ENCODE peak calls at places on chromosome 1, in four cellular contexts. S is OCI-M1, G is left colon, F is astrocyte. X is an unnamed sample.

GRCh38 chr1:25711555-25712298 is 88.3 kb upstream of the SELENON start:
- DNase-seq in F (peak; percentile 41), S (no peak), G (peak; percentile 35), X (peak; percentile 1)

GRCh38 chr1:25657786-25658760 is 41.5 kb downstream of the MAN1C1 start:
- DNase-seq in S (no peak), G (no peak), F (no peak), X (no peak)

GRCh38 chr1:116033322-116033721 is 57.0 kb downstream of the SLC22A15 start:
- DNase-seq in F (no peak), S (no peak), G (no peak), X (no peak)

GRCh38 chr1:156513189-156513588 is 12.6 kb upstream of the MEF2D start:
- DNase-seq in S (no peak), F (no peak), G (no peak), X (no peak)

GRCh38 chr1:117826551-117827078 is 102.8 kb downstream of the GDAP2 start:
- DNase-seq in G (peak; percentile 11), F (peak; percentile 91), S (peak; percentile 17), X (no peak)

GRCh38 chr1:208025036-208025435 is 114.1 kb upstream of the CD34 start:
- DNase-seq in S (no peak), G (no peak), F (peak; percentile 76), X (no peak)

GRCh38 chr1:21293537-21294265 is 3.4 kb upstream of the ECE1 start:
- DNase-seq in G (no peak), F (no peak), S (no peak), X (no peak)

GRCh38 chr1:12124693-12125421 is 41.9 kb upstream of the TNFRSF1B start:
- DNase-seq in G (peak; percentile 78), F (peak; percentile 15), S (peak; percentile 83), X (no peak)

GRCh38 chr1:116514708-116515525 is 55.9 kb downstream of the CD58 start:
- DNase-seq in S (peak; percentile 61), F (peak; percentile 89), G (no peak), X (peak; percentile 98)

GRCh38 chr1:48878191-48878940 is 101.7 kb upstream of the BEND5 start:
- DNase-seq in F (peak; percentile 96), S (peak; percentile 31), G (no peak), X (no peak)

GRCh38 chr1:25790472-25790871 is 9.5 kb upstream of the SELENON start:
- DNase-seq in F (no peak), G (no peak), S (no peak), X (no peak)

GRCh38 chr1:21254335-21254951 is 35.8 kb downstream of the ECE1 start:
- DNase-seq in F (no peak), G (peak; percentile 31), S (no peak), X (no peak)

GRCh38 chr1:41607810-41608209 is 123.3 kb upstream of the EDN2 start:
- DNase-seq in S (no peak), F (no peak), G (no peak), X (no peak)

GRCh38 chr1:24379733-24380315 is 33.8 kb downstream of the STPG1 start:
- DNase-seq in G (no peak), F (no peak), S (no peak), X (no peak)

GRCh38 chr1:174116042-174116441 is 43.3 kb upstream of the RABGAP1L start:
- DNase-seq in S (no peak), G (no peak), F (no peak), X (no peak)

GRCh38 chr1:224198572-224198971 is 15.5 kb downstream of the DEGS1 start:
- DNase-seq in F (no peak), S (no peak), G (no peak), X (no peak)

GRCh38 chr1:12080156-12080555 is 17.1 kb downstream of the TNFRSF8 start:
- DNase-seq in F (no peak), G (no peak), S (no peak), X (no peak)